ENCODE peak calls at places on chromosomes 13 and 19, in nine cellular contexts. One of them, this sample, is unnamed.

GRCh38 chr19:28905996-28906395 is 307.0 kb downstream of the UQCRFS1 start:
- DNase-seq in neural crest cell: no peak
- DNase-seq in fibroblast of villous mesenchyme: no peak
- DNase-seq in upper lobe of left lung: no peak
- DNase-seq in hepatocyte: no peak
- DNase-seq in GM12865: no peak
- DNase-seq in foreskin fibroblast: peak; percentile 56
- DNase-seq in breast epithelium: no peak
- DNase-seq in Calu3: no peak
- DNase-seq in this sample: no peak

GRCh38 chr19:41376241-41376997 is at the start of gene TMEM91:
- DNase-seq in GM12865: no peak
- DNase-seq in fibroblast of villous mesenchyme: peak; percentile 71
- DNase-seq in Calu3: peak; percentile 47
- DNase-seq in hepatocyte: peak; percentile 52
- DNase-seq in neural crest cell: peak; percentile 43
- DNase-seq in foreskin fibroblast: no peak
- DNase-seq in breast epithelium: no peak
- DNase-seq in upper lobe of left lung: peak; percentile 63
- DNase-seq in this sample: no peak

GRCh38 chr13:29758591-29759114 is 91.8 kb downstream of the UBL3 start:
- DNase-seq in foreskin fibroblast: peak; percentile 15
- DNase-seq in GM12865: peak; percentile 89
- DNase-seq in neural crest cell: no peak
- DNase-seq in fibroblast of villous mesenchyme: peak; percentile 23
- DNase-seq in upper lobe of left lung: peak; percentile 78
- DNase-seq in hepatocyte: no peak
- DNase-seq in Calu3: peak; percentile 34
- DNase-seq in breast epithelium: no peak
- DNase-seq in this sample: no peak

GRCh38 chr19:49080392-49080791 is 4.9 kb upstream of the SNRNP70 start:
- DNase-seq in breast epithelium: no peak
- DNase-seq in fibroblast of villous mesenchyme: no peak
- DNase-seq in hepatocyte: no peak
- DNase-seq in GM12865: no peak
- DNase-seq in neural crest cell: no peak
- DNase-seq in foreskin fibroblast: no peak
- DNase-seq in Calu3: no peak
- DNase-seq in upper lobe of left lung: no peak
- DNase-seq in this sample: no peak

GRCh38 chr19:30686252-30686762 is 314.1 kb downstream of the ZNF536 start:
- DNase-seq in upper lobe of left lung: no peak
- DNase-seq in Calu3: no peak
- DNase-seq in neural crest cell: no peak
- DNase-seq in breast epithelium: no peak
- DNase-seq in hepatocyte: peak; percentile 31
- DNase-seq in foreskin fibroblast: peak; percentile 12
- DNase-seq in fibroblast of villous mesenchyme: no peak
- DNase-seq in GM12865: no peak
- DNase-seq in this sample: no peak

GRCh38 chr13:23570099-23570926 is at the start of gene TNFRSF19:
- DNase-seq in upper lobe of left lung: no peak
- DNase-seq in foreskin fibroblast: peak; percentile 74
- DNase-seq in fibroblast of villous mesenchyme: peak; percentile 86
- DNase-seq in Calu3: no peak
- DNase-seq in hepatocyte: peak; percentile 64
- DNase-seq in neural crest cell: peak; percentile 57
- DNase-seq in GM12865: peak; percentile 78
- DNase-seq in breast epithelium: no peak
- DNase-seq in this sample: no peak

GRCh38 chr13:106888148-106888547 is 320.2 kb upstream of the ARGLU1 start:
- DNase-seq in fibroblast of villous mesenchyme: no peak
- DNase-seq in GM12865: no peak
- DNase-seq in foreskin fibroblast: no peak
- DNase-seq in upper lobe of left lung: no peak
- DNase-seq in hepatocyte: no peak
- DNase-seq in breast epithelium: no peak
- DNase-seq in neural crest cell: no peak
- DNase-seq in Calu3: no peak
- DNase-seq in this sample: no peak

GRCh38 chr13:77859450-77859849 is 59.2 kb downstream of the EDNRB start:
- DNase-seq in hepatocyte: no peak
- DNase-seq in Calu3: no peak
- DNase-seq in foreskin fibroblast: no peak
- DNase-seq in GM12865: no peak
- DNase-seq in upper lobe of left lung: no peak
- DNase-seq in neural crest cell: no peak
- DNase-seq in breast epithelium: no peak
- DNase-seq in fibroblast of villous mesenchyme: peak; percentile 90
- DNase-seq in this sample: no peak

GRCh38 chr13:95226932-95227718 is 74.1 kb downstream of the ABCC4 start:
- DNase-seq in Calu3: no peak
- DNase-seq in foreskin fibroblast: no peak
- DNase-seq in fibroblast of villous mesenchyme: peak; percentile 55
- DNase-seq in hepatocyte: no peak
- DNase-seq in upper lobe of left lung: no peak
- DNase-seq in neural crest cell: no peak
- DNase-seq in breast epithelium: no peak
- DNase-seq in GM12865: peak; percentile 90
- DNase-seq in this sample: no peak

GRCh38 chr19:23415034-23415433 is 19.8 kb upstream of the ZNF91 start:
- DNase-seq in breast epithelium: no peak
- DNase-seq in foreskin fibroblast: no peak
- DNase-seq in hepatocyte: no peak
- DNase-seq in neural crest cell: no peak
- DNase-seq in GM12865: no peak
- DNase-seq in Calu3: no peak
- DNase-seq in upper lobe of left lung: no peak
- DNase-seq in fibroblast of villous mesenchyme: no peak
- DNase-seq in this sample: no peak

GRCh38 chr19:37551123-37551993 is 43.2 kb downstream of the ZNF571 start:
- DNase-seq in fibroblast of villous mesenchyme: peak; percentile 58
- DNase-seq in upper lobe of left lung: no peak
- DNase-seq in foreskin fibroblast: peak; percentile 74
- DNase-seq in Calu3: no peak
- DNase-seq in breast epithelium: no peak
- DNase-seq in GM12865: peak; percentile 82
- DNase-seq in neural crest cell: no peak
- DNase-seq in hepatocyte: no peak
- DNase-seq in this sample: no peak

GRCh38 chr13:79898996-79899395 is 418.0 kb downstream of the NDFIP2 start:
- DNase-seq in breast epithelium: no peak
- DNase-seq in foreskin fibroblast: no peak
- DNase-seq in Calu3: no peak
- DNase-seq in GM12865: no peak
- DNase-seq in fibroblast of villous mesenchyme: no peak
- DNase-seq in neural crest cell: no peak
- DNase-seq in upper lobe of left lung: no peak
- DNase-seq in hepatocyte: no peak
- DNase-seq in this sample: no peak

GRCh38 chr13:21326155-21327030 is 132.7 kb downstream of the ZDHHC20 start:
- DNase-seq in breast epithelium: no peak
- DNase-seq in fibroblast of villous mesenchyme: peak; percentile 40
- DNase-seq in upper lobe of left lung: peak; percentile 40
- DNase-seq in neural crest cell: no peak
- DNase-seq in hepatocyte: peak; percentile 61
- DNase-seq in foreskin fibroblast: peak; percentile 69
- DNase-seq in Calu3: peak; percentile 30
- DNase-seq in GM12865: no peak
- DNase-seq in this sample: no peak

GRCh38 chr13:99970761-99971575 is 599 bp downstream of the ZIC5 start:
- DNase-seq in neural crest cell: no peak
- DNase-seq in hepatocyte: no peak
- DNase-seq in breast epithelium: no peak
- DNase-seq in foreskin fibroblast: no peak
- DNase-seq in GM12865: no peak
- DNase-seq in Calu3: no peak
- DNase-seq in upper lobe of left lung: no peak
- DNase-seq in fibroblast of villous mesenchyme: no peak
- DNase-seq in this sample: peak; percentile 72

GRCh38 chr19:41872775-41873647 is 4.1 kb upstream of the CD79A start:
- DNase-seq in neural crest cell: peak; percentile 53
- DNase-seq in GM12865: peak; percentile 84
- DNase-seq in hepatocyte: peak; percentile 88
- DNase-seq in Calu3: peak; percentile 92
- DNase-seq in foreskin fibroblast: peak; percentile 49
- DNase-seq in upper lobe of left lung: peak; percentile 86
- DNase-seq in breast epithelium: peak; percentile 69
- DNase-seq in fibroblast of villous mesenchyme: peak; percentile 50
- DNase-seq in this sample: no peak

GRCh38 chr13:75895168-75895567 is 259.0 kb downstream of the LMO7 start:
- DNase-seq in breast epithelium: no peak
- DNase-seq in hepatocyte: no peak
- DNase-seq in upper lobe of left lung: no peak
- DNase-seq in Calu3: no peak
- DNase-seq in GM12865: no peak
- DNase-seq in foreskin fibroblast: no peak
- DNase-seq in neural crest cell: no peak
- DNase-seq in fibroblast of villous mesenchyme: no peak
- DNase-seq in this sample: no peak

GRCh38 chr13:98476106-98476505 is 100.8 kb downstream of the STK24 start:
- DNase-seq in foreskin fibroblast: no peak
- DNase-seq in Calu3: no peak
- DNase-seq in GM12865: peak; percentile 79
- DNase-seq in hepatocyte: no peak
- DNase-seq in breast epithelium: no peak
- DNase-seq in fibroblast of villous mesenchyme: no peak
- DNase-seq in neural crest cell: no peak
- DNase-seq in upper lobe of left lung: no peak
- DNase-seq in this sample: no peak

GRCh38 chr13:33123066-33123940 is 107.1 kb downstream of the KL start:
- DNase-seq in Calu3: no peak
- DNase-seq in hepatocyte: no peak
- DNase-seq in breast epithelium: no peak
- DNase-seq in neural crest cell: no peak
- DNase-seq in foreskin fibroblast: peak; percentile 48
- DNase-seq in fibroblast of villous mesenchyme: peak; percentile 59
- DNase-seq in GM12865: no peak
- DNase-seq in upper lobe of left lung: peak; percentile 52
- DNase-seq in this sample: no peak

GRCh38 chr19:42563352-42564210 is 31.1 kb downstream of the CEACAM8 start:
- DNase-seq in GM12865: peak; percentile 39
- DNase-seq in neural crest cell: peak; percentile 24
- DNase-seq in hepatocyte: peak; percentile 74
- DNase-seq in fibroblast of villous mesenchyme: peak; percentile 44
- DNase-seq in breast epithelium: no peak
- DNase-seq in upper lobe of left lung: peak; percentile 37
- DNase-seq in foreskin fibroblast: peak; percentile 24
- DNase-seq in Calu3: peak; percentile 54
- DNase-seq in this sample: no peak

GRCh38 chr13:24032252-24032651 is 128.3 kb upstream of the SPATA13 start:
- DNase-seq in foreskin fibroblast: peak; percentile 58
- DNase-seq in hepatocyte: no peak
- DNase-seq in upper lobe of left lung: no peak
- DNase-seq in fibroblast of villous mesenchyme: peak; percentile 64
- DNase-seq in GM12865: no peak
- DNase-seq in breast epithelium: no peak
- DNase-seq in Calu3: no peak
- DNase-seq in neural crest cell: no peak
- DNase-seq in this sample: no peak

DNA sequence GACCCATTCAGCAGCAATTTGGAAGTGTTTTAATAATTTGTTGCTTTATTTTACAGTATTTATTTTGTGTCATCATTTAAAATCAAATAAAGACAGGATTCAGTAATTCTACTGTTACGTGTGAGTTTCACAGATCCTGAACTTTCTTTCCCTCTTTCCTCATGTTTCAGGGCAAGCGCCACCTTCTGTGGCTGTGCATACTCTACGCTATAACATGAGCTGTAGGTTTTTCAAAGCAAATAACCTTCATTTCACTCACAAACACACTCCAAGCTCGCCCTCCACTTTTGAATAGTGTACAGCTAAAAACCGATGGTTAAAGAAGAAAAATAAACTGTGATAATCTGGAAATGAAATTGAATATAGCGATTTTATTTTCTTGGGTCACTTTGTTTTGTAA is 753.3 kb downstream of the OLFM4 start:
- DNase-seq in fibroblast of villous mesenchyme: no peak
- DNase-seq in upper lobe of left lung: no peak
- DNase-seq in breast epithelium: no peak
- DNase-seq in GM12865: no peak
- DNase-seq in neural crest cell: peak; percentile 8
- DNase-seq in Calu3: no peak
- DNase-seq in hepatocyte: peak; percentile 35
- DNase-seq in foreskin fibroblast: no peak
- DNase-seq in this sample: no peak
- TF ChIP-seq CTCF in fibroblast of villous mesenchyme: no peak
- TF ChIP-seq CTCF in upper lobe of left lung: no peak
- TF ChIP-seq CTCF in breast epithelium: no peak
- TF ChIP-seq CTCF in GM12865: no peak
- TF ChIP-seq CTCF in neural crest cell: no peak
- TF ChIP-seq CTCF in Calu3: no peak
- TF ChIP-seq CTCF in hepatocyte: peak; percentile 31
- TF ChIP-seq CTCF in foreskin fibroblast: no peak
- TF ChIP-seq CTCF in this sample: no peak

GRCh38 chr19:17292301-17293074 is 10.7 kb downstream of the ABHD8 start:
- DNase-seq in Calu3: peak; percentile 87
- DNase-seq in neural crest cell: peak; percentile 76
- DNase-seq in fibroblast of villous mesenchyme: peak; percentile 89
- DNase-seq in upper lobe of left lung: peak; percentile 71
- DNase-seq in foreskin fibroblast: peak; percentile 90
- DNase-seq in GM12865: peak; percentile 90
- DNase-seq in hepatocyte: peak; percentile 89
- DNase-seq in breast epithelium: peak; percentile 79
- DNase-seq in this sample: peak; percentile 89
- TF ChIP-seq CTCF in Calu3: peak; percentile 37
- TF ChIP-seq CTCF in neural crest cell: peak; percentile 71
- TF ChIP-seq CTCF in fibroblast of villous mesenchyme: peak; percentile 85
- TF ChIP-seq CTCF in upper lobe of left lung: peak; percentile 69
- TF ChIP-seq CTCF in foreskin fibroblast: peak; percentile 79
- TF ChIP-seq CTCF in GM12865: peak; percentile 84
- TF ChIP-seq CTCF in hepatocyte: peak; percentile 63
- TF ChIP-seq CTCF in breast epithelium: peak; percentile 45
- TF ChIP-seq CTCF in this sample: peak; percentile 75

GRCh38 chr13:41649659-41650058 is 192.3 kb downstream of the RGCC start:
- DNase-seq in GM12865: no peak
- DNase-seq in hepatocyte: no peak
- DNase-seq in Calu3: no peak
- DNase-seq in fibroblast of villous mesenchyme: no peak
- DNase-seq in upper lobe of left lung: no peak
- DNase-seq in breast epithelium: no peak
- DNase-seq in neural crest cell: no peak
- DNase-seq in foreskin fibroblast: no peak
- DNase-seq in this sample: no peak
- TF ChIP-seq CTCF in GM12865: no peak
- TF ChIP-seq CTCF in hepatocyte: peak; percentile 15
- TF ChIP-seq CTCF in Calu3: no peak
- TF ChIP-seq CTCF in fibroblast of villous mesenchyme: peak; percentile 44
- TF ChIP-seq CTCF in upper lobe of left lung: peak; percentile 28
- TF ChIP-seq CTCF in breast epithelium: no peak
- TF ChIP-seq CTCF in neural crest cell: peak; percentile 58
- TF ChIP-seq CTCF in foreskin fibroblast: peak; percentile 23
- TF ChIP-seq CTCF in this sample: peak; percentile 72

DNA sequence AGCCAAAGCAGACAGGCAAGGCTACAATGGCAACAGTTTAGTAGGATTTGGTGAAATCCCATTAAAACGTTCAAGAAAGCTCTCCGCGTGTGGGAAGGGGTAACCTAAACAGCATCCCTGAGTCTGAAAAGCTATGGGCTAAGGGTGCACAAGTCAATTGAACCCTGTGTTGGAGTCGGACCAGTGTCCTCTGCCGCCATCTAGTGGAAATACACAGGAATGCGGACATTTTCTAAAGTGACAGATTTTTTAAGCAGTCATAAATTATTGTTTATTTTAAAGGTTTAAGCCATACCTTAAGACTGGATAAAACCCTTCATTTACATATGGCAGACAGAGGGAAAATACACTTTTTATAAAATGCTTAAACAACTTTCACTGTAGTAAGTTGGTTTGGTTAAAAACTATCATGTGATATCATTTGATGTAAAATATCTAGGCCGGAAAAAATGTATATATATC is 26.5 kb upstream of the LSM14A start:
- DNase-seq in fibroblast of villous mesenchyme: peak; percentile 67
- DNase-seq in upper lobe of left lung: peak; percentile 32
- DNase-seq in hepatocyte: peak; percentile 67
- DNase-seq in Calu3: peak; percentile 56
- DNase-seq in GM12865: peak; percentile 68
- DNase-seq in neural crest cell: peak; percentile 48
- DNase-seq in foreskin fibroblast: peak; percentile 23
- DNase-seq in breast epithelium: no peak
- DNase-seq in this sample: no peak
- TF ChIP-seq CTCF in fibroblast of villous mesenchyme: peak; percentile 86
- TF ChIP-seq CTCF in upper lobe of left lung: peak; percentile 59
- TF ChIP-seq CTCF in hepatocyte: peak; percentile 85
- TF ChIP-seq CTCF in Calu3: peak; percentile 83
- TF ChIP-seq CTCF in GM12865: peak; percentile 82
- TF ChIP-seq CTCF in neural crest cell: peak; percentile 91
- TF ChIP-seq CTCF in foreskin fibroblast: peak; percentile 75
- TF ChIP-seq CTCF in breast epithelium: peak; percentile 72
- TF ChIP-seq CTCF in this sample: peak; percentile 94